ENCODE peak calls at places on chromosomes 13 and 19, in five cellular contexts. M, T, H, X and W are unnamed samples.

GRCh38 chr13:94412870-94413269 is 66.6 kb downstream of the DCT start:
- DNase-seq in M (no peak), T (no peak), H (no peak), X (peak; percentile 25), W (no peak)

GRCh38 chr13:97344250-97345175 is 89.5 kb upstream of the RAP2A start:
- DNase-seq in M (peak; percentile 18), T (peak; percentile 41), H (peak; percentile 73), X (peak; percentile 41), W (no peak)

GRCh38 chr19:10135551-10136334 is 16.0 kb upstream of the EIF3G start:
- DNase-seq in M (no peak), T (no peak), H (no peak), X (no peak), W (no peak)

GRCh38 chr13:27792393-27793218 is at the start of gene GSX1:
- DNase-seq in M (peak; percentile 6), T (peak; percentile 42), H (peak; percentile 95), X (peak; percentile 69), W (peak; percentile 88)

GRCh38 chr19:56972291-56972914 is 131.9 kb upstream of the PEG3 start:
- DNase-seq in M (no peak), T (no peak), H (no peak), X (no peak), W (no peak)

GRCh38 chr19:51450730-51451307 is 7.4 kb downstream of the SIGLEC8 start:
- DNase-seq in M (no peak), T (no peak), H (no peak), X (no peak), W (no peak)

GRCh38 chr13:83881031-83881727 is 1.1 kb downstream of the SLITRK1 start:
- DNase-seq in M (no peak), T (no peak), H (no peak), X (no peak), W (no peak)

GRCh38 chr19:789473-790052 is 7.7 kb upstream of the PTBP1 start:
- DNase-seq in M (no peak), T (no peak), H (peak; percentile 54), X (no peak), W (peak; percentile 68)

GRCh38 chr19:45443462-45444317 is 20.0 kb upstream of the ERCC1 start:
- DNase-seq in M (peak; percentile 65), T (peak; percentile 52), H (peak; percentile 96), X (peak; percentile 78), W (peak; percentile 98)

GRCh38 chr13:113315992-113316391 is 19.0 kb downstream of the LAMP1 start:
- DNase-seq in M (no peak), T (no peak), H (no peak), X (no peak), W (no peak)

GRCh38 chr13:23570099-23570926 is at the start of gene TNFRSF19:
- DNase-seq in M (no peak), T (no peak), H (peak; percentile 80), X (peak; percentile 92), W (no peak)

GRCh38 chr13:102679449-102680132 is 15.3 kb downstream of the METTL21C start:
- DNase-seq in M (no peak), T (no peak), H (no peak), X (no peak), W (no peak)

GRCh38 chr13:33556828-33557227 is 261.1 kb upstream of the RFC3 start:
- DNase-seq in M (no peak), T (no peak), H (no peak), X (no peak), W (no peak)

GRCh38 chr19:29837448-29837961 is 25.7 kb downstream of the CCNE1 start:
- DNase-seq in M (no peak), T (peak; percentile 50), H (no peak), X (no peak), W (no peak)

GRCh38 chr13:64333888-64334287 is 2896.2 kb downstream of the PCDH9 start:
- DNase-seq in M (no peak), T (no peak), H (no peak), X (no peak), W (no peak)

GRCh38 chr19:47271949-47272348 is 2.7 kb upstream of the INAFM1 start:
- DNase-seq in M (no peak), T (no peak), H (no peak), X (no peak), W (no peak)
- H3K9me3 ChIP-seq in M (no peaks in the 10 kb centered on the region), T (no peaks in the 10 kb centered on the region), H (no peaks in the 10 kb centered on the region), X (no peaks in the 10 kb centered on the region), W (no peaks in the 10 kb centered on the region)

GRCh38 chr19:11984986-11985385 is 20.1 kb downstream of the ZNF763 start:
- DNase-seq in M (no peak), T (no peak), H (peak; percentile 41), X (no peak), W (peak; percentile 48)

GRCh38 chr19:11982526-11982925 is 17.7 kb downstream of the ZNF763 start:
- DNase-seq in M (no peak), T (no peak), H (no peak), X (no peak), W (no peak)

GRCh38 chr19:11978492-11979100 is 13.8 kb downstream of the ZNF763 start:
- DNase-seq in M (no peak), T (no peak), H (no peak), X (no peak), W (no peak)

GRCh38 chr19:11979527-11979926 is 14.7 kb downstream of the ZNF763 start:
- DNase-seq in M (no peak), T (no peak), H (no peak), X (no peak), W (no peak)
- H3K9me3 ChIP-seq in M (peaks cover 46% of the 10 kb centered on the region), T (peaks cover 15% of the 10 kb centered on the region), H (peaks cover 7% of the 10 kb centered on the region), X (peaks cover 4% of the 10 kb centered on the region), W (peaks cover 56% of the 10 kb centered on the region)

GRCh38 chr19:31543456-31543855 is 194.2 kb upstream of the TSHZ3 start:
- DNase-seq in M (no peak), T (no peak), H (no peak), X (no peak), W (peak; percentile 5)
- H3K9me3 ChIP-seq in M (no peaks in the 10 kb centered on the region), T (no peaks in the 10 kb centered on the region), H (no peaks in the 10 kb centered on the region), X (no peaks in the 10 kb centered on the region), W (no peaks in the 10 kb centered on the region)

GRCh38 chr19:27714857-27715256 is 1498.1 kb downstream of the UQCRFS1 start:
- DNase-seq in M (no peak), T (no peak), H (no peak), X (no peak), W (no peak)

GRCh38 chr19:27705896-27706295 is 1507.1 kb downstream of the UQCRFS1 start:
- DNase-seq in M (no peak), T (no peak), H (no peak), X (no peak), W (no peak)

GRCh38 chr19:27709496-27709895 is 1503.5 kb downstream of the UQCRFS1 start:
- DNase-seq in M (no peak), T (no peak), H (no peak), X (no peak), W (no peak)
- H3K9me3 ChIP-seq in M (no peaks in the 10 kb centered on the region), T (no peaks in the 10 kb centered on the region), H (no peaks in the 10 kb centered on the region), X (no peaks in the 10 kb centered on the region), W (peaks cover 87% of the 10 kb centered on the region)

GRCh38 chr13:19159761-19160420 is 21.7 kb downstream of the TUBA3C start:
- DNase-seq in M (no peak), T (no peak), H (no peak), X (no peak), W (no peak)
- H3K9me3 ChIP-seq in M (no peaks in the 10 kb centered on the region), T (no peaks in the 10 kb centered on the region), H (no peaks in the 10 kb centered on the region), X (no peaks in the 10 kb centered on the region), W (peaks cover 96% of the 10 kb centered on the region)

DNA sequence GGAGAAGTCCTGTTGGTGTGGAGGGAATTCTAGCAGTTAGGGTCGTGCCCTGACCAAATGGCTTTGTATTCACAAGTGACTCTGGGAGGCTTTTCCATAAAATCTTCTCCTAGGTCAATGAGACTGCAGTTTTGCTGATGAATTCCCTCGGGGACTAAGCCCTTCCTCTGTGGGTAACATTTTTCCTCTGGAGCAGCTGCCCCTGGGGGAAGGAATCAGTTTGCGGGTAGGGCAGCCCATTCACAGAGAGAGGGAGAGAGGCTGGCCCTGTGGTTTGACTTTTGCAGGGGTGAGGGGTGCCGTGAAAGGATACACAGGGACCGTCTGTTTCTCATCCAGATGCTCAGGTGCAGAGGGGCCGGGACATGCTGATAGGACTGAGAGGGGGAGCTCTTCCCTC is 67.3 kb downstream of the ERICH6B start:
- DNase-seq in M (no peak), T (no peak), H (no peak), X (no peak), W (no peak)
- H3K9me3 ChIP-seq in M (no peaks in the 10 kb centered on the region), T (no peaks in the 10 kb centered on the region), H (no peaks in the 10 kb centered on the region), X (no peaks in the 10 kb centered on the region), W (no peaks in the 10 kb centered on the region)